ENCODE peak calls at places on chromosomes 3 and 15, in nine cellular contexts. A is EH; N is left cardiac atrium; F is SK-MEL-5; C is activated CD8-positive, alpha-beta memory T cell treated with anti-CD3 and anti-CD28 coated beads, Interleukin-2, amount 50 U/mL, for 4 hours; W is stomach; E is KG1; T is kidney tubule cell; Z is fibroblast of lung. Q is an unnamed sample.
A peak's percentile ranks its signal among the peaks of the same experiment; 100 is the strongest.

GRCh38 chr15:42444415-42445063 is 46.4 kb downstream of the ZNF106 start:
- DNase-seq in A (peak; percentile 75), N (no peak), F (no peak), C (no peak), W (no peak), E (no peak), T (peak; percentile 7), Z (no peak), Q (no peak)

GRCh38 chr3:55252921-55253320 is 234.2 kb downstream of the WNT5A start:
- DNase-seq in A (peak; percentile 45), N (no peak), F (no peak), C (no peak), W (no peak), E (no peak), T (peak; percentile 26), Z (no peak), Q (no peak)

GRCh38 chr3:113057117-113057516 is 66.3 kb downstream of the GTPBP8 start:
- DNase-seq in A (no peak), N (no peak), F (no peak), C (no peak), W (no peak), E (no peak), T (no peak), Z (no peak), Q (no peak)

GRCh38 chr3:102741105-102741504 is 306.3 kb downstream of the ZPLD1 start:
- DNase-seq in A (no peak), N (no peak), F (peak; percentile 38), C (no peak), W (no peak), E (no peak), T (peak; percentile 33), Z (no peak), Q (no peak)

GRCh38 chr15:64070965-64071851 is 22.4 kb downstream of the CIAO2A start:
- DNase-seq in A (peak; percentile 89), N (peak; percentile 58), F (peak; percentile 95), C (no peak), W (peak; percentile 58), E (no peak), T (peak; percentile 88), Z (peak; percentile 91), Q (no peak)

GRCh38 chr3:119258915-119259314 is 18.2 kb upstream of the B4GALT4 start:
- DNase-seq in A (peak; percentile 4), N (no peak), F (no peak), C (no peak), W (no peak), E (peak; percentile 11), T (no peak), Z (no peak), Q (peak; percentile 20)

GRCh38 chr3:10198761-10199688 is 34.3 kb downstream of the IRAK2 start:
- DNase-seq in A (peak; percentile 59), N (peak; percentile 63), F (no peak), C (peak; percentile 68), W (peak; percentile 75), E (peak; percentile 34), T (peak; percentile 97), Z (peak; percentile 33), Q (peak; percentile 48)

GRCh38 chr3:11059090-11059798 is 66.7 kb downstream of the SLC6A1 start:
- DNase-seq in A (peak; percentile 82), N (peak; percentile 56), F (peak; percentile 78), C (no peak), W (no peak), E (no peak), T (peak; percentile 78), Z (peak; percentile 72), Q (peak; percentile 53)

GRCh38 chr15:63188247-63188936 is 1.0 kb upstream of the RAB8B start:
- DNase-seq in A (no peak), N (no peak), F (no peak), C (no peak), W (no peak), E (no peak), T (no peak), Z (no peak), Q (no peak)

GRCh38 chr15:92614301-92614700 is 41.3 kb downstream of the FAM174B start:
- DNase-seq in A (no peak), N (no peak), F (no peak), C (no peak), W (peak; percentile 87), E (no peak), T (no peak), Z (no peak), Q (no peak)

GRCh38 chr3:187986514-187986934 is 167.4 kb upstream of the LPP start:
- DNase-seq in A (peak; percentile 97), N (no peak), F (no peak), C (peak; percentile 43), W (no peak), E (peak; percentile 43), T (peak; percentile 98), Z (peak; percentile 75), Q (peak; percentile 41)

GRCh38 chr15:100721758-100722550 is 119.6 kb downstream of the ASB7 start:
- DNase-seq in A (peak; percentile 99), N (peak; percentile 73), F (peak; percentile 86), C (no peak), W (peak; percentile 54), E (no peak), T (peak; percentile 100), Z (peak; percentile 99), Q (peak; percentile 48)

GRCh38 chr3:196639517-196640500 is at the start of gene NRROS:
- DNase-seq in A (peak; percentile 60), N (peak; percentile 76), F (peak; percentile 36), C (peak; percentile 58), W (peak; percentile 65), E (peak; percentile 63), T (peak; percentile 44), Z (peak; percentile 44), Q (peak; percentile 94)

GRCh38 chr3:51940648-51941421 is 869 bp downstream of the RRP9 start:
- DNase-seq in A (peak; percentile 32), N (no peak), F (no peak), C (no peak), W (no peak), E (no peak), T (no peak), Z (peak; percentile 30), Q (no peak)

GRCh38 chr3:162491957-162492356 is 995.3 kb downstream of the OTOL1 start:
- DNase-seq in A (peak; percentile 36), N (no peak), F (no peak), C (no peak), W (no peak), E (no peak), T (no peak), Z (peak; percentile 23), Q (no peak)

GRCh38 chr15:88399021-88399685 is 68.0 kb downstream of the MRPL46 start:
- DNase-seq in A (no peak), N (no peak), F (no peak), C (no peak), W (no peak), E (no peak), T (no peak), Z (no peak), Q (no peak)

GRCh38 chr15:63405159-63405558 is 23.5 kb upstream of the CA12 start:
- DNase-seq in A (no peak), N (no peak), F (peak; percentile 86), C (no peak), W (no peak), E (no peak), T (no peak), Z (no peak), Q (no peak)

GRCh38 chr15:69542028-69542427 is 89.4 kb downstream of the RPLP1 start:
- DNase-seq in A (no peak), N (no peak), F (no peak), C (no peak), W (no peak), E (no peak), T (no peak), Z (no peak), Q (no peak)

GRCh38 chr3:171614318-171614967 is 154.2 kb upstream of the TNIK start:
- DNase-seq in A (peak; percentile 45), N (no peak), F (peak; percentile 73), C (no peak), W (no peak), E (no peak), T (peak; percentile 58), Z (peak; percentile 8), Q (no peak)

GRCh38 chr15:41980654-41981323 is 8.4 kb upstream of the EHD4 start:
- DNase-seq in A (no peak), N (peak; percentile 40), F (no peak), C (no peak), W (peak; percentile 82), E (no peak), T (no peak), Z (no peak), Q (no peak)

GRCh38 chr3:148203263-148204010 is 494.3 kb upstream of the AGTR1 start:
- DNase-seq in A (peak; percentile 39), N (no peak), F (peak; percentile 79), C (no peak), W (no peak), E (no peak), T (no peak), Z (peak; percentile 47), Q (no peak)

GRCh38 chr3:46422617-46423016 is 15.6 kb downstream of the CCRL2 start:
- DNase-seq in A (no peak), N (no peak), F (no peak), C (no peak), W (no peak), E (no peak), T (peak; percentile 52), Z (no peak), Q (no peak)

GRCh38 chr3:38453075-38453913 is at the start of gene ACVR2B:
- DNase-seq in A (peak; percentile 83), N (peak; percentile 92), F (peak; percentile 84), C (peak; percentile 75), W (peak; percentile 94), E (no peak), T (peak; percentile 82), Z (peak; percentile 79), Q (peak; percentile 17)

GRCh38 chr3:183818041-183818620 is 7.2 kb downstream of the MAP6D1 start:
- DNase-seq in A (no peak), N (no peak), F (no peak), C (no peak), W (no peak), E (no peak), T (no peak), Z (no peak), Q (no peak)

Q was measured in AML-193.